ENCODE peak calls at places on chromosomes 5 and 9, in seven cellular contexts. O is AG04450; I is CD8-positive, alpha-beta T cell; E is fibroblast of lung; K is choroid plexus epithelial cell; W is PC-3; B is brain microvascular endothelial cell. M is an unnamed sample.
A peak's percentile ranks its signal among the peaks of the same experiment; 100 is the strongest.

GRCh38 chr5:168198359-168198758 is 93.1 kb upstream of the WWC1 start:
- DNase-seq in I (no peak), B (no peak), W (no peak), O (no peak), K (no peak), E (no peak), M (no peak)

GRCh38 chr5:177133119-177133844 is at the start of gene NSD1:
- DNase-seq in B (peak; percentile 49), W (peak; percentile 75), K (peak; percentile 91), I (peak; percentile 93), O (no peak), E (peak; percentile 80), M (peak; percentile 76)

GRCh38 chr5:131387236-131387635 is 123.4 kb downstream of the CDC42SE2 start:
- DNase-seq in E (no peak), B (no peak), W (no peak), K (no peak), O (no peak), I (no peak), M (no peak)

GRCh38 chr5:79923431-79923830 is 67.6 kb downstream of the MTX3 start:
- DNase-seq in K (no peak), I (no peak), E (no peak), O (no peak), W (no peak), B (no peak), M (no peak)

GRCh38 chr9:85172001-85172978 is 502.8 kb downstream of the NTRK2 start:
- DNase-seq in E (no peak), W (no peak), O (no peak), I (no peak), B (no peak), K (no peak), M (no peak)

GRCh38 chr5:15105799-15106393 is 234.3 kb upstream of the ANKH start:
- DNase-seq in O (no peak), K (peak; percentile 80), I (no peak), E (peak; percentile 56), W (peak; percentile 74), B (peak; percentile 47), M (peak; percentile 61)

GRCh38 chr9:20494035-20494434 is 128.3 kb downstream of the MLLT3 start:
- DNase-seq in E (no peak), I (no peak), B (no peak), K (no peak), O (no peak), W (no peak), M (no peak)

GRCh38 chr5:163571755-163572154 is 66.3 kb downstream of the MAT2B start:
- DNase-seq in I (no peak), E (peak; percentile 99), K (peak; percentile 82), W (peak; percentile 82), O (peak; percentile 96), B (peak; percentile 20), M (peak; percentile 97)

GRCh38 chr5:43619380-43619779 is 16.4 kb downstream of the NNT start:
- DNase-seq in K (peak; percentile 23), E (peak; percentile 47), W (no peak), O (no peak), B (no peak), I (no peak), M (no peak)

GRCh38 chr5:120150770-120151169 is 313.3 kb upstream of the PRR16 start:
- DNase-seq in W (no peak), B (no peak), E (no peak), I (no peak), K (no peak), O (no peak), M (no peak)

GRCh38 chr9:88197781-88198345 is 59.6 kb upstream of the SPATA31C2 start:
- DNase-seq in K (peak; percentile 88), O (peak; percentile 81), I (no peak), B (peak; percentile 34), W (peak; percentile 81), E (peak; percentile 59), M (peak; percentile 70)

GRCh38 chr9:86096382-86096781 is 3.0 kb downstream of the GOLM1 start:
- DNase-seq in W (peak; percentile 34), B (peak; percentile 68), E (peak; percentile 56), I (no peak), K (peak; percentile 82), O (no peak), M (peak; percentile 52)

GRCh38 chr9:17134843-17135577 is at the start of gene CNTLN:
- DNase-seq in O (peak; percentile 83), I (no peak), B (peak; percentile 70), E (peak; percentile 93), W (peak; percentile 88), K (peak; percentile 91), M (peak; percentile 90)

GRCh38 chr9:134399435-134400056 is 73.3 kb downstream of the RXRA start:
- DNase-seq in O (no peak), W (peak; percentile 57), K (peak; percentile 78), I (no peak), E (peak; percentile 49), B (peak; percentile 47), M (peak; percentile 65)
- TF ChIP-seq CTCF in O (peak; percentile 61), W (peak; percentile 73), K (peak; percentile 74), I (peak; percentile 57), E (peak; percentile 68), B (peak; percentile 76), M (peak; percentile 74)

DNA sequence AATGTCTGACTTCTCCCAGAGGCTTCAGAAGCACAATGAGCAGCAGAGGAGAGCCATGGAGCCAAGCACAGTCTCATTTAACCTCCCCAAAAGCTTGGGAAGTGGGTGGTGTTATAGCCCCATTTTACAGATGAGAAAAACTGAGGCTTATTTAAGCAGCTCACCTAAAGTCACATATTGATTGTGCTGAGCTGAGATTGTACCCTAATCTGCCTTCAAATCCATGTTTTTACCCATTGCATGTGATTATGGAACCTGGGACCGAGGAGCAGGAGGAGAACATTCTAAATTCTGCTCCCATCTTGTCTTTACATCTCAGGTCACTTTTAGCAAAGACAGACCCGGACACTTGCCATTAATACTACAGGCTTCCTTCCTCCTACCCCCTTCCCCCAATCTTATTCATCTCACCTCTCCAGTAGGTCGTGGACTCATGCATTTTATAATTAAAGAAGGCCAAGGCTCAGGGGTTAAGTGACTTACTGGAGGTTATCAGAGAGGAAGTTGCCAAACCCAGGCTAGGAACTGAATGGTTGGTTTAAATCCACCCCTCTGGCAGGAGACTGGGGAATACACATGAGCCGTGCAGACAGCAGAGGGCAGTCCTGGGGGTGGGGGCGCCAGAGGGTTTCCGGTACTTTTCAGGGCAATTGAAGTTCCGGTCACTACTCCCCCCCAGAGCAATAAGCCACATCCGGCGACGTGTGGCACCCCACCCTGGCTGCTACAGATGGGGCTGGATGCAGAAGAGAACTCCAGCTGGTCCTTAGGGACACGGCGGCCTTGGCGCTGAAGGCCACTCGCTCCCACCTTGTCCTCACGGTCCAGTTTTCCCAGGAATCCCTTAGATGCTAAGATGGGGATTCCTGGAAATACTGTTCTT is 51.0 kb upstream of the IL17B start:
- DNase-seq in E (peak; percentile 60), O (no peak), W (no peak), K (peak; percentile 64), I (no peak), B (no peak), M (no peak)
- H3K4me3 ChIP-seq in E (no peak overlapping the region), O (no peak overlapping the region), W (no peak overlapping the region), K (no peak overlapping the region), I (no peak overlapping the region), B (no peak overlapping the region), M (no peak overlapping the region)

GRCh38 chr5:68447530-68447929 is 232.0 kb downstream of the PIK3R1 start:
- DNase-seq in K (no peak), I (no peak), E (no peak), O (no peak), W (no peak), B (no peak), M (no peak)

GRCh38 chr5:68445257-68446069 is 229.9 kb downstream of the PIK3R1 start:
- DNase-seq in I (no peak), B (no peak), O (no peak), E (no peak), W (no peak), K (no peak), M (no peak)

GRCh38 chr5:68446070-68446357 is 230.5 kb downstream of the PIK3R1 start:
- DNase-seq in O (no peak), E (no peak), W (no peak), K (no peak), B (no peak), I (no peak), M (no peak)

GRCh38 chr5:68446487-68446894 is 230.9 kb downstream of the PIK3R1 start:
- DNase-seq in B (no peak), E (no peak), K (no peak), W (no peak), O (no peak), I (no peak), M (no peak)

DNA sequence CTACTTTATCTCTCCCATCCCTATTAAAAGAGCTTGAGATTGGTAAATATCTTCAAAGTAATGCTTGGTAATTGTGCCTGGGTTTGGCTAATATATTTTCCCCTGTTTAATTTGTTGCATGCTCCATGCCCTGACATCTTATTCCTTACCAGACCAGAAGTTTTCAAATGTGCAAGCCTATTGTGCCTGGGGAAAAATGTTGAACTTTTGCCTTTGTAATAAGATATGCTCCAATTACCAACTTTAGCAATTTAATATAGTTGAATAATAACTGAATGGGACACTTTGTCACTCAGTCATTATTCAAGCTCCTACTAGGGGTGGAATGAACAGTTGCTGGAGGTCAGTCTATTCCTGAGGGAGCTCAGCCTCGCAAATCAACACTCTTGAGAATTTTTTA is 231.6 kb downstream of the PIK3R1 start:
- DNase-seq in E (no peak), B (no peak), W (no peak), I (no peak), K (no peak), O (no peak), M (no peak)
- TF ChIP-seq CTCF in E (no peak), B (no peak), W (no peak), I (no peak), K (no peak), O (no peak), M (no peak)

GRCh38 chr5:6358434-6358820 is 19.9 kb downstream of the MED10 start:
- DNase-seq in K (no peak), W (no peak), O (no peak), E (no peak), I (peak; percentile 27), B (no peak), M (no peak)

GRCh38 chr5:6362846-6363245 is 15.5 kb downstream of the MED10 start:
- DNase-seq in E (no peak), K (no peak), O (no peak), I (no peak), W (no peak), B (no peak), M (no peak)

GRCh38 chr5:6361101-6361500 is 17.2 kb downstream of the MED10 start:
- DNase-seq in I (no peak), O (no peak), E (no peak), B (no peak), W (no peak), K (no peak), M (no peak)

GRCh38 chr5:6359534-6359933 is 18.8 kb downstream of the MED10 start:
- DNase-seq in I (no peak), O (no peak), W (no peak), B (no peak), E (no peak), K (no peak), M (no peak)

DNA sequence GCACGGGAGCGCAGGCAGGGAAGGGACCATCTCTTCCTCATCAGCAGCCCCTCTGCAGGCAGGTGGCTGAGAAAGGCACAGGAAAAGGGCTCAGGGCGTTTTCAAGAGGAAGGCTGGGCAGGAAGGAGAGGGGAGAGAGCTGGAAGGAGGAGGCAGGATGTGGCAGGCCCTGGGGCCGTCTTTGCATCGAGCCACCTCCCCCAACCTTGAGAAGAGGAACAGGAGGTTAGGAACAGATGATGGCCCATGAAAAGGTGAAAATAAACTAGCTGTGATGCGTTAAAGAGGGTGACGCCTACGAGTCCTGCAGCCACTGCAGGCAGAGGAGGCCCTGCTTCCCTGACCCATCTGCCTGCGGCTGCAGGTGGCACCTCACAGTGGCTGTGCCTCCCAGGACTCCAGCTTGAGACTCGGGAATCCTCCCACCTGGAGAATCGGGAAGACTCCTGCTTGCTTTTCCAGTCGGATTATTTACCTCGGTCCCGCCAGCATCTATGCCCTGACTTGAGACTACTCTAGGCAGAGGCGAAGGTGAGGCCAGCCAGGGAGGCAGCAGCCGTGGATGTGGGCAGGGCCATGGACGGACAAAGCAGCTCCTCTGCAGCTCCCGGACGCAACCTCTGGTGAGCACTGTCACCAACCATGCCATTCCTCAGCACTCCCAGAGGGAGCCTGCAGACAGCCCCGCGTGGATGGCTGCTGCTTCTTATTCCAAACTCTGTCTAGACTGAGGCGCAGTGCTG is 18.2 kb downstream of the MED10 start:
- DNase-seq in B (no peak), I (peak; percentile 62), W (peak; percentile 59), E (no peak), O (no peak), K (no peak), M (no peak)
- H3K4me3 ChIP-seq in B (no peak overlapping the region), I (peak overlapping the region; percentile 3), W (no peak overlapping the region), E (no peak overlapping the region), O (no peak overlapping the region), K (no peak overlapping the region), M (no peak overlapping the region)